ENCODE peak calls at places on chromosomes 13 and 19, in six cellular contexts. C is neuronal stem cell, M is H9, F is mesenchymal stem cell, G is H1, S is trophoblast cell. I is an unnamed sample.
A peak's percentile ranks its signal among the peaks of the same experiment; 100 is the strongest.

GRCh38 chr13:64414381-64414780 is 2815.8 kb downstream of the PCDH9 start:
- DNase-seq in F (no peak), M (no peak), C (no peak), S (no peak), G (no peak), I (no peak)

GRCh38 chr13:74289130-74289529 is 154.9 kb upstream of the KLF12 start:
- DNase-seq in F (no peak), C (no peak), G (no peak), S (no peak), M (no peak), I (no peak)

GRCh38 chr13:53941588-53942190 is 913.1 kb downstream of the OLFM4 start:
- DNase-seq in F (no peak), S (no peak), M (no peak), C (no peak), G (no peak), I (no peak)

GRCh38 chr19:39497850-39498261 is 891 bp upstream of the DLL3 start:
- DNase-seq in G (peak; percentile 85), M (peak; percentile 95), S (no peak), F (peak; percentile 59), C (peak; percentile 60), I (peak; percentile 19)

GRCh38 chr13:83845121-83845520 is 37.2 kb downstream of the SLITRK1 start:
- DNase-seq in G (no peak), F (no peak), M (no peak), S (no peak), C (no peak), I (peak; percentile 4)

GRCh38 chr19:33818426-33818825 is 21.8 kb downstream of the KCTD15 start:
- DNase-seq in S (no peak), G (no peak), F (no peak), C (no peak), M (no peak), I (no peak)

GRCh38 chr13:30276178-30276577 is 31.2 kb downstream of the KATNAL1 start:
- DNase-seq in M (no peak), F (no peak), C (no peak), G (no peak), S (no peak), I (no peak)

GRCh38 chr19:2982983-2983350 is 5.6 kb downstream of the TLE6 start:
- DNase-seq in F (peak; percentile 54), M (no peak), G (no peak), S (peak; percentile 67), C (no peak), I (peak; percentile 68)

GRCh38 chr13:76023644-76024043 is 387.5 kb downstream of the LMO7 start:
- DNase-seq in C (no peak), F (no peak), M (no peak), S (peak; percentile 93), G (no peak), I (peak; percentile 48)

GRCh38 chr19:55838251-55838650 is 1.9 kb downstream of the NLRP4 start:
- DNase-seq in G (no peak), S (no peak), M (no peak), F (no peak), C (no peak), I (no peak)
- H3K14ac ChIP-seq in G (no peak overlapping the region), S (no peak overlapping the region), M (no peak overlapping the region), F (no peak overlapping the region), C (no peak overlapping the region), I (no peak overlapping the region)

GRCh38 chr19:47028372-47028672 is 8.7 kb downstream of the NPAS1 start:
- DNase-seq in M (peak; percentile 61), C (no peak), G (no peak), F (no peak), S (no peak), I (no peak)

GRCh38 chr19:47026156-47026555 is 6.5 kb downstream of the NPAS1 start:
- DNase-seq in M (no peak), G (no peak), C (no peak), F (no peak), S (no peak), I (no peak)

GRCh38 chr19:47024502-47024901 is 4.9 kb downstream of the NPAS1 start:
- DNase-seq in G (no peak), F (no peak), C (no peak), M (no peak), S (no peak), I (no peak)

GRCh38 chr19:47026889-47027288 is 7.3 kb downstream of the NPAS1 start:
- DNase-seq in S (no peak), M (no peak), C (no peak), F (no peak), G (no peak), I (no peak)

GRCh38 chr19:47027586-47028371 is 8.1 kb downstream of the NPAS1 start:
- DNase-seq in S (no peak), C (no peak), G (no peak), M (no peak), F (no peak), I (no peak)
- H3K14ac ChIP-seq in S (no peak overlapping the region), C (no peak overlapping the region), G (no peak overlapping the region), M (no peak overlapping the region), F (no peak overlapping the region), I (no peak overlapping the region)

GRCh38 chr19:55935206-55935605 is 3.1 kb upstream of the NLRP13 start:
- DNase-seq in C (no peak), F (no peak), G (no peak), S (no peak), M (no peak), I (no peak)

GRCh38 chr19:55940306-55940705 is 7.3 kb upstream of the NLRP8 start:
- DNase-seq in F (no peak), G (no peak), M (no peak), C (no peak), S (no peak), I (no peak)

DNA sequence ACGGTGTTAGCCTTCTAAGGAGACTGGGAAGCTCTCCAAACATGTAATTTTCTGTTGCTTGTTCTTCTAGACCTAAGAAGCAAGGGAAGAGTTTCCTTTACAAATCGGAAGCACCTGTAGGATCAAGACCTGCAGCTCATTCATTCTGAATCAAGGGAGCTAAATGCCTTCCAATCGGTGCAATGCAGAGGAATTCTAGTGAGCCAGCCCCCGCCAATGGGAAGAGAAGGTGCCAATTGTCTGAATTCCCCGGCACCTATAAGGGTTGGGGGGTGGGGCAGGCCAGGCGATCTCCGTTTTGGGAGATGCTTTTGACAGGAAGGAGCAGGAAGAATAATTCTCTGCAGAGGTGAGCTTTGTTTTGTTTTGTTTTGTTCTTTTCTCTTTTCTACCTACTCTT is 7.1 kb upstream of the NLRP13 start:
- DNase-seq in F (no peak), C (no peak), G (no peak), M (no peak), S (no peak), I (no peak)
- H3K14ac ChIP-seq in F (no peak overlapping the region), C (no peak overlapping the region), G (no peak overlapping the region), M (no peak overlapping the region), S (no peak overlapping the region), I (no peak overlapping the region)

GRCh38 chr19:48795855-48796142 is 15.0 kb downstream of the BCAT2 start:
- DNase-seq in M (no peak), G (no peak), F (no peak), C (no peak), S (no peak), I (no peak)
- H3K14ac ChIP-seq in M (no peak overlapping the region), G (no peak overlapping the region), F (no peak overlapping the region), C (no peak overlapping the region), S (no peak overlapping the region), I (no peak overlapping the region)